ENCODE peak calls at places on chromosomes 4 and X, in seven cellular contexts. P is IMR-90, M is neuronal stem cell, X is pancreas, N is heart left ventricle, Y is aorta, D is tibial nerve. J is an unnamed sample.
A peak's percentile ranks its signal among the peaks of the same experiment; 100 is the strongest.

GRCh38 chr4:169383724-169384123 is 113.0 kb upstream of the SH3RF1 start:
- DNase-seq in P (peak; percentile 97), M (no peak), X (no peak), N (no peak), Y (no peak), D (no peak), J (no peak)

GRCh38 chr4:7266525-7267292 is 74.4 kb downstream of the SORCS2 start:
- DNase-seq in P (peak; percentile 92), M (no peak), X (no peak), N (peak; percentile 33), Y (no peak), D (no peak), J (no peak)

GRCh38 chrX:118116308-118117068 is at the start of gene KLHL13:
- DNase-seq in P (peak; percentile 18), M (peak; percentile 33), X (peak; percentile 36), N (peak; percentile 57), Y (peak; percentile 77), D (peak; percentile 11), J (peak; percentile 29)

GRCh38 chrX:2829469-2830246 is 928 bp downstream of the GYG2 start:
- DNase-seq in P (no peak), M (no peak), X (no peak), N (no peak), Y (no peak), D (no peak), J (no peak)

GRCh38 chr4:141098163-141098562 is 35.1 kb downstream of the RNF150 start:
- DNase-seq in P (no peak), M (no peak), X (no peak), N (no peak), Y (no peak), D (no peak), J (no peak)

GRCh38 chr4:184660978-184661377 is 11.4 kb downstream of the PRIMPOL start:
- DNase-seq in P (no peak), M (no peak), X (no peak), N (no peak), Y (no peak), D (no peak), J (no peak)

GRCh38 chr4:186839122-186840037 is 115.7 kb upstream of the FAT1 start:
- DNase-seq in P (peak; percentile 92), M (no peak), X (no peak), N (no peak), Y (peak; percentile 79), D (no peak), J (no peak)

GRCh38 chrX:110558406-110558805 is 199.8 kb downstream of the RTL9 start:
- DNase-seq in P (no peak), M (no peak), X (no peak), N (no peak), Y (no peak), D (no peak), J (no peak)

GRCh38 chrX:148380614-148381561 is 119.5 kb upstream of the AFF2 start:
- DNase-seq in P (no peak), M (no peak), X (no peak), N (no peak), Y (no peak), D (no peak), J (peak; percentile 11)

GRCh38 chr4:81516241-81516640 is 44.5 kb upstream of the RASGEF1B start:
- DNase-seq in P (no peak), M (no peak), X (no peak), N (no peak), Y (no peak), D (no peak), J (no peak)

GRCh38 chrX:39818071-39818470 is 279.7 kb downstream of the BCOR start:
- DNase-seq in P (no peak), M (no peak), X (no peak), N (no peak), Y (no peak), D (no peak), J (no peak)

GRCh38 chrX:34560180-34560579 is 96.9 kb downstream of the TMEM47 start:
- DNase-seq in P (no peak), M (no peak), X (no peak), N (no peak), Y (no peak), D (no peak), J (no peak)

GRCh38 chr4:153780221-153780620 is 8.7 kb downstream of the SFRP2 start:
- DNase-seq in P (no peak), M (no peak), X (no peak), N (no peak), Y (no peak), D (no peak), J (no peak)

GRCh38 chr4:75598390-75598789 is 31.9 kb downstream of the CDKL2 start:
- DNase-seq in P (peak; percentile 39), M (no peak), X (no peak), N (no peak), Y (no peak), D (no peak), J (no peak)

GRCh38 chr4:153260553-153261306 is 56.5 kb downstream of the TRIM2 start:
- DNase-seq in P (peak; percentile 23), M (no peak), X (no peak), N (no peak), Y (no peak), D (no peak), J (no peak)

GRCh38 chrX:134622056-134622812 is 36.0 kb downstream of the PLAC1 start:
- DNase-seq in P (peak; percentile 89), M (no peak), X (no peak), N (no peak), Y (no peak), D (no peak), J (no peak)

GRCh38 chr4:113541933-113542332 is 219.6 kb downstream of the CAMK2D start:
- DNase-seq in P (peak; percentile 48), M (no peak), X (no peak), N (no peak), Y (no peak), D (no peak), J (no peak)

GRCh38 chrX:130174051-130174704 is 2.4 kb downstream of the RAB33A start:
- DNase-seq in P (peak; percentile 81), M (no peak), X (no peak), N (no peak), Y (no peak), D (no peak), J (no peak)

GRCh38 chrX:10393899-10394298 is 226.5 kb downstream of the MID1 start:
- DNase-seq in P (peak; percentile 10), M (no peak), X (no peak), N (no peak), Y (no peak), D (no peak), J (no peak)

GRCh38 chrX:46953597-46953996 is 41.4 kb downstream of the JADE3 start:
- DNase-seq in P (no peak), M (peak; percentile 57), X (no peak), N (no peak), Y (no peak), D (no peak), J (no peak)

GRCh38 chr4:130747842-130748241 is 1651.9 kb downstream of the C4orf33 start:
- DNase-seq in P (no peak), M (no peak), X (no peak), N (no peak), Y (no peak), D (no peak), J (no peak)

GRCh38 chrX:96407501-96407900 is 277.1 kb upstream of the DIAPH2 start:
- DNase-seq in P (peak; percentile 80), M (no peak), X (peak; percentile 2), N (no peak), Y (no peak), D (peak; percentile 12), J (no peak)

GRCh38 chr4:143196323-143196722 is 11.6 kb downstream of the USP38 start:
- DNase-seq in P (no peak), M (no peak), X (no peak), N (no peak), Y (no peak), D (no peak), J (no peak)
- H3K36me3 ChIP-seq in P (peaks cover 26% of the 10 kb centered on the region), M (peaks cover 97% of the 10 kb centered on the region), X (peaks cover 51% of the 10 kb centered on the region), N (peaks cover 100% of the 10 kb centered on the region), Y (peaks cover 4% of the 10 kb centered on the region), D (no peaks in the 10 kb centered on the region), J (peaks cover 52% of the 10 kb centered on the region)

GRCh38 chr4:165094873-165095272 is 17.8 kb downstream of the TMEM192 start:
- DNase-seq in P (no peak), M (no peak), X (no peak), N (no peak), Y (no peak), D (no peak), J (no peak)

GRCh38 chr4:165095291-165095690 is 17.4 kb downstream of the TMEM192 start:
- DNase-seq in P (no peak), M (no peak), X (no peak), N (no peak), Y (no peak), D (no peak), J (no peak)

GRCh38 chr4:165101641-165102040 is 11.0 kb downstream of the TMEM192 start:
- DNase-seq in P (no peak), M (no peak), X (no peak), N (no peak), Y (no peak), D (no peak), J (no peak)

DNA sequence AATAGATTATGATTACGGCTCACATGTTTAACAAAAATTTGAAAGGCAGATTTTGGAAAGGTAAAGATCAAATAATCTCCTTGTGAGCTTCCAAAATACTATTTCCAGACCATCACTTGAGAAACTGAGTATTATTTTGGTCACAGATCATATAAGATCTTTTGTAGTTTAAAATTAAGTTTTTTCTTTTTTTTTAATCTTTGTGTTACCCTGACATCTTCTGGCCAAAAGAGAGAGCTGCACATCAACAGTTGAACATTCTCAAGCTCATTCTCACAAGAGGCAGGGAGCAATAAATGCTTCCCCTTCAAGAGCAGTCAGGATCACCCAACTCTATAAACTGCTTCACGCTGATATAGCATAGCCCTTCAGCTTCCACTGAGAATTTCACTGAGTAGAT is 15.9 kb downstream of the TMEM192 start:
- DNase-seq in P (peak; percentile 44), M (peak; percentile 11), X (no peak), N (no peak), Y (no peak), D (no peak), J (no peak)
- H3K36me3 ChIP-seq in P (no peaks in the 10 kb centered on the region), M (peaks cover 32% of the 10 kb centered on the region), X (peaks cover 28% of the 10 kb centered on the region), N (peaks cover 82% of the 10 kb centered on the region), Y (peaks cover 8% of the 10 kb centered on the region), D (peaks cover 7% of the 10 kb centered on the region), J (peaks cover 5% of the 10 kb centered on the region)

GRCh38 chrX:622104-622503 is 8.5 kb upstream of the SHOX start:
- DNase-seq in P (no peak), M (no peak), X (no peak), N (no peak), Y (no peak), D (no peak), J (no peak)
- H3K36me3 ChIP-seq in P (no peaks in the 10 kb centered on the region), M (no peaks in the 10 kb centered on the region), X (no peaks in the 10 kb centered on the region), N (no peaks in the 10 kb centered on the region), Y (no peaks in the 10 kb centered on the region), D (no peaks in the 10 kb centered on the region), J (no peaks in the 10 kb centered on the region)

DNA sequence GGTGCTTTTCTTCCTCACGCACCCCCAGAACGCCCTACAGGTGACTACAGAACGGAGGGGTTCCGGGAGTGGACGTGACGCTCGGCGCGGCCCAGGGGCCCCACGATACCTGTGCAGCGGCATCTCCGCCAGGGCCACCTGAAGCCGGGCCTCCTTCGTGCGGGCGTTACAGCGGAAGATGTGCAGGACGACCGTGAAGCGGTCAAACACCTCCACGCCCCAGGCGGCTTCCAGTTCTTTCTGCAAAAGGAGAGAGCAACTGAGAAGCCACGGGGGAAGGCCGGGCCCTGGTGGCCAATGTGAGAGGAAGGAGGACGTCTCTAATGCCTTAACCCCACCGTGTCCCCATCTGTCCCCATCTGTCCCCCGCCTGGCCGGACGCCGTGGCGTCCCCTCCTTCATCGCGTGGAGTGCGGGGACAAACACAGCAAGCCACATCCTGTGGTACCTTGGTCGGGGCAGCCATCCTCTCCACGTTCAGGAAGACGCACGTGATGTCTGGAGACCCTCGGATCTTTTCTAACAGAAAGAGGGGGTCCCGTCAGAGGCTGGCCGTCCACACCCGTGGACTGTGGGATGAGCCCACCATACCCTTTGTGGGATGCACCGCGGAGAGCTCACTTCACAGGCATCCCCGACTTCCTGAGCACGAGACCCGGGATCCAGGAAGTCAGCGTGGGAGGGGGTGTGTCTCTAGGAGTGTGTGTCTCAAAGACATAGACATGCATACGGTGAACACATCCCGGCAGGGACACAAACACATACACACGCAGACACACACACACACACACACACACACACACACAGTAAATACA is 3.6 kb downstream of the GTPBP6 start:
- DNase-seq in P (no peak), M (no peak), X (no peak), N (peak; percentile 54), Y (peak; percentile 67), D (no peak), J (no peak)
- H3K36me3 ChIP-seq in P (peaks cover 42% of the 10 kb centered on the region), M (peaks cover 59% of the 10 kb centered on the region), X (peaks cover 41% of the 10 kb centered on the region), N (peaks cover 46% of the 10 kb centered on the region), Y (peaks cover 7% of the 10 kb centered on the region), D (peaks cover 12% of the 10 kb centered on the region), J (peaks cover 10% of the 10 kb centered on the region)